ENCODE peak calls at places on chromosomes 7 and 10, in five cellular contexts. One of them, this sample, is unnamed. For H3K4me1, the result is how much of the 10 kb centered on the place peaks cover.

GRCh38 chr10:33215154-33215553 is 119.3 kb downstream of the NRP1 start:
- DNase-seq in iPS DF 6.9: no peak
- DNase-seq in IMR-90: peak
- DNase-seq in transverse colon: no peak
- DNase-seq in right cardiac atrium: no peak
- DNase-seq in this sample: no peak

GRCh38 chr10:99850041-99850766 is 67.8 kb downstream of the ABCC2 start:
- DNase-seq in iPS DF 6.9: peak
- DNase-seq in IMR-90: no peak
- DNase-seq in transverse colon: no peak
- DNase-seq in right cardiac atrium: no peak
- DNase-seq in this sample: no peak

GRCh38 chr7:44477063-44477830 is 13.2 kb downstream of the NUDCD3 start:
- DNase-seq in iPS DF 6.9: peak
- DNase-seq in IMR-90: peak
- DNase-seq in transverse colon: peak
- DNase-seq in right cardiac atrium: peak
- DNase-seq in this sample: peak

GRCh38 chr7:2066251-2066919 is 166.4 kb downstream of the MAD1L1 start:
- DNase-seq in iPS DF 6.9: no peak
- DNase-seq in IMR-90: no peak
- DNase-seq in transverse colon: no peak
- DNase-seq in right cardiac atrium: no peak
- DNase-seq in this sample: no peak

GRCh38 chr7:116527521-116527920 is 2.7 kb downstream of the CAV1 start:
- DNase-seq in iPS DF 6.9: no peak
- DNase-seq in IMR-90: peak
- DNase-seq in transverse colon: no peak
- DNase-seq in right cardiac atrium: no peak
- DNase-seq in this sample: no peak

GRCh38 chr7:90749774-90750173 is 153.7 kb downstream of the CDK14 start:
- DNase-seq in iPS DF 6.9: peak
- DNase-seq in IMR-90: peak
- DNase-seq in transverse colon: no peak
- DNase-seq in right cardiac atrium: no peak
- DNase-seq in this sample: no peak

GRCh38 chr10:89163265-89163995 is 43.7 kb downstream of the CH25H start:
- DNase-seq in iPS DF 6.9: no peak
- DNase-seq in IMR-90: no peak
- DNase-seq in transverse colon: peak
- DNase-seq in right cardiac atrium: peak
- DNase-seq in this sample: no peak

GRCh38 chr7:112260941-112261340 is 54.4 kb downstream of the ZNF277 start:
- DNase-seq in iPS DF 6.9: no peak
- DNase-seq in IMR-90: no peak
- DNase-seq in transverse colon: no peak
- DNase-seq in right cardiac atrium: no peak
- DNase-seq in this sample: no peak

GRCh38 chr10:112835933-112836564 is 114.0 kb upstream of the TCF7L2 start:
- DNase-seq in iPS DF 6.9: no peak
- DNase-seq in IMR-90: no peak
- DNase-seq in transverse colon: peak
- DNase-seq in right cardiac atrium: peak
- DNase-seq in this sample: no peak

GRCh38 chr7:139915864-139916716 is 87.0 kb downstream of the TBXAS1 start:
- DNase-seq in iPS DF 6.9: no peak
- DNase-seq in IMR-90: peak
- DNase-seq in transverse colon: peak
- DNase-seq in right cardiac atrium: no peak
- DNase-seq in this sample: peak

GRCh38 chr10:121245799-121246198 is 352.4 kb downstream of the FGFR2 start:
- DNase-seq in iPS DF 6.9: no peak
- DNase-seq in IMR-90: no peak
- DNase-seq in transverse colon: peak
- DNase-seq in right cardiac atrium: no peak
- DNase-seq in this sample: no peak

GRCh38 chr7:51244890-51245289 is 71.7 kb downstream of the COBL start:
- DNase-seq in iPS DF 6.9: no peak
- DNase-seq in IMR-90: no peak
- DNase-seq in transverse colon: no peak
- DNase-seq in right cardiac atrium: no peak
- DNase-seq in this sample: no peak

GRCh38 chr7:159125944-159126248 is 18.8 kb downstream of the VIPR2 start:
- DNase-seq in iPS DF 6.9: no peak
- DNase-seq in IMR-90: no peak
- DNase-seq in transverse colon: no peak
- DNase-seq in right cardiac atrium: no peak
- DNase-seq in this sample: no peak

GRCh38 chr10:119542990-119543813 is 683 bp upstream of the RGS10 start:
- DNase-seq in iPS DF 6.9: no peak
- DNase-seq in IMR-90: peak
- DNase-seq in transverse colon: peak
- DNase-seq in right cardiac atrium: peak
- DNase-seq in this sample: peak

GRCh38 chr10:31586708-31587107 is 267.7 kb downstream of the ZEB1 start:
- DNase-seq in iPS DF 6.9: no peak
- DNase-seq in IMR-90: no peak
- DNase-seq in transverse colon: no peak
- DNase-seq in right cardiac atrium: peak
- DNase-seq in this sample: no peak

GRCh38 chr7:68125173-68125572 is 1128.5 kb downstream of the TYW1 start:
- DNase-seq in iPS DF 6.9: no peak
- DNase-seq in IMR-90: no peak
- DNase-seq in transverse colon: no peak
- DNase-seq in right cardiac atrium: no peak
- DNase-seq in this sample: no peak

GRCh38 chr7:142002179-142002578 is 6.5 kb downstream of the MGAM start:
- DNase-seq in iPS DF 6.9: no peak
- DNase-seq in IMR-90: no peak
- DNase-seq in transverse colon: no peak
- DNase-seq in right cardiac atrium: no peak
- DNase-seq in this sample: no peak

GRCh38 chr10:110212119-110213006 is 5.0 kb downstream of the MXI1 start:
- DNase-seq in iPS DF 6.9: no peak
- DNase-seq in IMR-90: no peak
- DNase-seq in transverse colon: peak
- DNase-seq in right cardiac atrium: peak
- DNase-seq in this sample: no peak
- H3K4me1 ChIP-seq in iPS DF 6.9: under half
- H3K4me1 ChIP-seq in IMR-90: under half
- H3K4me1 ChIP-seq in transverse colon: half or more
- H3K4me1 ChIP-seq in right cardiac atrium: under half
- H3K4me1 ChIP-seq in this sample: under half

DNA sequence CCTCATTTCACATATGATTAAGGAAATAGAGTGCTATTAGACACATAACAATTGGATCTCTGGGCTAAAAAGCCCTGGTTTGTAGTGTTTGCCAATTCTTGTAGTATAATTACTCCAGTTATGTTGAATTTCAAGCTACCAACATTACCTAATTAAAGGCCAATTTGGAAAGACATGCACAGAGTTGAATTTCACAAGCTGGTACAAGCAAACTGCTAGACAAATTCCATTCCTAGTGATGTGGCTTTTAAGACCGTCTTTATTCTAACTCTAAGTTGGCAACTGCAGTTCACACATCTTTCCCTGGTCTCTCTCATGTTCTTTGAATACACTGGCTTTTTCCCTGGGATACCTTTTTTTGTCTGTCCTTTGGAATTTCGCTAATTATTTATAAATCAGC is 384.1 kb upstream of the CNTNAP2 start:
- DNase-seq in iPS DF 6.9: no peak
- DNase-seq in IMR-90: no peak
- DNase-seq in transverse colon: no peak
- DNase-seq in right cardiac atrium: no peak
- DNase-seq in this sample: no peak
- H3K4me3 ChIP-seq in iPS DF 6.9: no peak
- H3K4me3 ChIP-seq in IMR-90: no peak
- H3K4me3 ChIP-seq in transverse colon: no peak
- H3K4me3 ChIP-seq in right cardiac atrium: no peak
- H3K4me3 ChIP-seq in this sample: no peak

GRCh38 chr7:12470930-12471329 is 67.3 kb upstream of the VWDE start:
- DNase-seq in iPS DF 6.9: no peak
- DNase-seq in IMR-90: no peak
- DNase-seq in transverse colon: no peak
- DNase-seq in right cardiac atrium: peak
- DNase-seq in this sample: no peak

GRCh38 chr7:12474035-12474434 is 70.4 kb upstream of the VWDE start:
- DNase-seq in iPS DF 6.9: no peak
- DNase-seq in IMR-90: no peak
- DNase-seq in transverse colon: no peak
- DNase-seq in right cardiac atrium: no peak
- DNase-seq in this sample: no peak

GRCh38 chr7:12477620-12478019 is 74.0 kb upstream of the VWDE start:
- DNase-seq in iPS DF 6.9: no peak
- DNase-seq in IMR-90: no peak
- DNase-seq in transverse colon: no peak
- DNase-seq in right cardiac atrium: no peak
- DNase-seq in this sample: no peak

GRCh38 chr7:12475362-12476063 is 71.8 kb upstream of the VWDE start:
- DNase-seq in iPS DF 6.9: no peak
- DNase-seq in IMR-90: peak
- DNase-seq in transverse colon: no peak
- DNase-seq in right cardiac atrium: no peak
- DNase-seq in this sample: no peak
- H3K27ac ChIP-seq in iPS DF 6.9: no peak
- H3K27ac ChIP-seq in IMR-90: no peak
- H3K27ac ChIP-seq in transverse colon: no peak
- H3K27ac ChIP-seq in right cardiac atrium: peak
- H3K27ac ChIP-seq in this sample: no peak

DNA sequence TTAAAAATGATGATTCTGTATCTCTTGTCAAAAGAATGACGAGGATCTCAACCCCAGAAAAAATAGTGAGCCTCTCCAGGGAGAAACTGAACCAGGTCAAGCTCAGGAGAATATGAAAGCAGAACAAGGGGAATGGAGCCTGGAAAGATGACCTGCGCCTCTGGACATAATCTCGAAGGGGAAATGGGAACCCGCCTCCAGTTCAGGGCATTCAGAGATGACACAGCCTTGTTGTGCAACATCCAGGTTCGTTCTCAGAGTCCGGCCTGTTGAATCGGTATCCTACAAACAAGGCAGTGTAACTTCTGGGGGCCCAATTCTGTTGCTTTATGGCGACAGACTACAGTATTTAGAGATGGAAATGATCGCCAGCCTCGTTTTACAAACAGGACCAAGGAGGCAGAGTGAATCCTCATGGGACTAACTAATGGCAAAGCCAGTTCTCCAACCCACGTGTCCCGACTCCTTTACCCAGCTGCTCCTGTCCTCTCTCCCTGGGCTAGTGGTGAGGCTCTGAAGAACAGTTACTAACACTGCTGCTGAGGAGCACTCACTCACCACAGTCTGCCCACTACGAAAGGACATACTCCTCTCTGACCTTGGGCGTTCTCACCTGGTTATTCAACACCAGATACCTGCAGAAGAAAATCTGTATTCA is 67.6 kb downstream of the JAZF1 start:
- DNase-seq in iPS DF 6.9: no peak
- DNase-seq in IMR-90: no peak
- DNase-seq in transverse colon: no peak
- DNase-seq in right cardiac atrium: no peak
- DNase-seq in this sample: no peak
- H3K4me1 ChIP-seq in iPS DF 6.9: under half
- H3K4me1 ChIP-seq in IMR-90: under half
- H3K4me1 ChIP-seq in transverse colon: under half
- H3K4me1 ChIP-seq in right cardiac atrium: under half
- H3K4me1 ChIP-seq in this sample: under half

This sample was measured in pancreas.